ENCODE peak calls at places on chromosomes 11 and 22, in six cellular contexts. X is neuronal stem cell, W is H9, D is mesenchymal stem cell, I is H1, E is IMR-90. Y is an unnamed sample.

GRCh38 chr11:59802639-59803176 is 7.9 kb downstream of the MRPL16 start:
- DNase-seq in X (peak), W (no peak), D (peak), I (no peak), E (peak), Y (peak)

GRCh38 chr11:76841923-76842452 is 18.7 kb upstream of the ACER3 start:
- DNase-seq in X (no peak), W (no peak), D (no peak), I (no peak), E (no peak), Y (no peak)

GRCh38 chr22:25023879-25024278 is 71.4 kb downstream of the KIAA1671 start:
- DNase-seq in X (no peak), W (no peak), D (peak), I (no peak), E (no peak), Y (no peak)

GRCh38 chr22:30416403-30416802 is 9.2 kb upstream of the MTFP1 start:
- DNase-seq in X (no peak), W (no peak), D (no peak), I (no peak), E (peak), Y (no peak)

GRCh38 chr11:119228535-119229302 is 22.6 kb downstream of the CBL start:
- DNase-seq in X (no peak), W (no peak), D (no peak), I (no peak), E (no peak), Y (no peak)

GRCh38 chr11:68843052-68843561 is 1.4 kb upstream of the CPT1A start:
- DNase-seq in X (no peak), W (no peak), D (peak), I (no peak), E (peak), Y (no peak)

GRCh38 chr22:46942816-46943783 is 180.7 kb downstream of the TBC1D22A start:
- DNase-seq in X (no peak), W (no peak), D (no peak), I (no peak), E (no peak), Y (no peak)

GRCh38 chr11:6475936-6476335 is 2.2 kb upstream of the TRIM3 start:
- DNase-seq in X (no peak), W (peak), D (peak), I (no peak), E (no peak), Y (peak)

GRCh38 chr11:129023968-129024676 is 81.5 kb upstream of the TP53AIP1 start:
- DNase-seq in X (peak), W (peak), D (no peak), I (peak), E (peak), Y (peak)

GRCh38 chr22:21951931-21952465 is 650 bp downstream of the PPM1F start:
- DNase-seq in X (no peak), W (peak), D (peak), I (no peak), E (peak), Y (peak)

GRCh38 chr11:35031869-35032268 is 107.1 kb upstream of the CD44 start:
- DNase-seq in X (no peak), W (no peak), D (peak), I (no peak), E (peak), Y (peak)

GRCh38 chr11:103652013-103652412 is 384.4 kb upstream of the DDI1 start:
- DNase-seq in X (no peak), W (no peak), D (peak), I (no peak), E (peak), Y (no peak)

GRCh38 chr11:76803811-76804600 is 20.9 kb downstream of the TSKU start:
- DNase-seq in X (no peak), W (no peak), D (peak), I (no peak), E (peak), Y (no peak)

GRCh38 chr11:66477256-66478201 is 2.7 kb upstream of the DPP3 start:
- DNase-seq in X (no peak), W (no peak), D (no peak), I (no peak), E (no peak), Y (no peak)

GRCh38 chr22:35205956-35206355 is 51.3 kb upstream of the HMGXB4 start:
- DNase-seq in X (no peak), W (no peak), D (no peak), I (no peak), E (peak), Y (peak)

GRCh38 chr11:75946531-75947530 is 131.8 kb downstream of the UVRAG start:
- DNase-seq in X (no peak), W (peak), D (peak), I (no peak), E (peak), Y (peak)

GRCh38 chr11:116511684-116512083 is 261.1 kb downstream of the BUD13 start:
- DNase-seq in X (no peak), W (no peak), D (no peak), I (no peak), E (no peak), Y (no peak)
- H2BK15ac ChIP-seq in X (no peak), W (no peak), D (no peak), I (no peak), E (no peak), Y (no peak)

GRCh38 chr11:117589024-117589423 is 208.0 kb downstream of the DSCAML1 start:
- DNase-seq in X (no peak), W (no peak), D (no peak), I (no peak), E (no peak), Y (no peak)

GRCh38 chr11:117595440-117595839 is 201.6 kb downstream of the DSCAML1 start:
- DNase-seq in X (no peak), W (no peak), D (no peak), I (no peak), E (no peak), Y (peak)

GRCh38 chr11:117591316-117592039 is 205.5 kb downstream of the DSCAML1 start:
- DNase-seq in X (no peak), W (no peak), D (no peak), I (no peak), E (no peak), Y (no peak)

GRCh38 chr11:117597083-117597482 is 199.9 kb downstream of the DSCAML1 start:
- DNase-seq in X (peak), W (peak), D (peak), I (no peak), E (peak), Y (peak)

GRCh38 chr11:117593065-117593464 is 204.0 kb downstream of the DSCAML1 start:
- DNase-seq in X (no peak), W (no peak), D (no peak), I (no peak), E (no peak), Y (no peak)
- H2BK15ac ChIP-seq in X (no peak), W (no peak), D (no peak), I (no peak), E (no peak), Y (no peak)

GRCh38 chr22:28105988-28106387 is 186.9 kb upstream of the PITPNB start:
- DNase-seq in X (no peak), W (no peak), D (no peak), I (no peak), E (no peak), Y (no peak)

GRCh38 chr22:28103596-28103995 is 184.5 kb upstream of the PITPNB start:
- DNase-seq in X (no peak), W (no peak), D (no peak), I (no peak), E (no peak), Y (no peak)

GRCh38 chr22:28102413-28102812 is 183.4 kb upstream of the PITPNB start:
- DNase-seq in X (no peak), W (no peak), D (no peak), I (no peak), E (no peak), Y (no peak)

GRCh38 chr22:28106601-28107000 is 187.5 kb upstream of the PITPNB start:
- DNase-seq in X (no peak), W (no peak), D (no peak), I (no peak), E (no peak), Y (no peak)

GRCh38 chr22:28105396-28105795 is 186.3 kb upstream of the PITPNB start:
- DNase-seq in X (no peak), W (no peak), D (peak), I (no peak), E (no peak), Y (no peak)
- H2BK15ac ChIP-seq in X (no peak), W (no peak), D (no peak), I (no peak), E (no peak), Y (no peak)

GRCh38 chr22:49738006-49738405 is 89.7 kb downstream of the BRD1 start:
- DNase-seq in X (no peak), W (no peak), D (no peak), I (no peak), E (no peak), Y (no peak)

GRCh38 chr22:49739138-49739537 is 88.5 kb downstream of the BRD1 start:
- DNase-seq in X (no peak), W (no peak), D (no peak), I (no peak), E (no peak), Y (no peak)

GRCh38 chr22:49737101-49737551 is 90.5 kb downstream of the BRD1 start:
- DNase-seq in X (no peak), W (no peak), D (no peak), I (no peak), E (no peak), Y (no peak)

GRCh38 chr22:49740242-49740641 is 87.4 kb downstream of the BRD1 start:
- DNase-seq in X (no peak), W (no peak), D (no peak), I (no peak), E (no peak), Y (no peak)

DNA sequence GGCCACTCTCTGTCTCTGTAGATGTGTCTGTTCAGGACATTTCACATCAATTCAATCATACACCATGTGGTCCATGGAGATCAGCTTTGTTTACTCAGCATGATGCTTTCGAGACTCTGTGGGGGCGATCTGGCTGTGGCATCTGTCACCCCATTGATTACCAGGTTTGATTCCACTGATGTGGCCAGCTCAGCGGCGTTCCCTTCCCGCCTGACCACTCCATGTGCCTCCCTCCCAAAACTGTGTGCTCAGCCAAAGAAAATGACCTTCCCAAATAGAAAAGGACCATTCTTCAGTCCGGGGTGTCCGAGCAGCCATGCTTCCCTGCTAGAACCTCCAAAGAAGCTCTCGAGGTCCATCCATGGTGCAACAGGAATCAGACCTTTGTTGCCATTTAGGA is 89.1 kb downstream of the BRD1 start:
- DNase-seq in X (no peak), W (no peak), D (no peak), I (no peak), E (no peak), Y (no peak)
- H2BK15ac ChIP-seq in X (no peak), W (no peak), D (no peak), I (no peak), E (no peak), Y (no peak)

GRCh38 chr22:43232445-43232844 is 45.5 kb upstream of the TTLL12 start:
- DNase-seq in X (no peak), W (no peak), D (no peak), I (no peak), E (no peak), Y (no peak)
- H2BK15ac ChIP-seq in X (no peak), W (no peak), D (no peak), I (peak), E (no peak), Y (no peak)

GRCh38 chr11:4017129-4017528 is 77.5 kb upstream of the RRM1 start:
- DNase-seq in X (no peak), W (no peak), D (no peak), I (no peak), E (no peak), Y (no peak)

GRCh38 chr11:4022669-4023068 is 71.9 kb upstream of the RRM1 start:
- DNase-seq in X (no peak), W (no peak), D (no peak), I (no peak), E (no peak), Y (no peak)

GRCh38 chr11:4019891-4020290 is 74.7 kb upstream of the RRM1 start:
- DNase-seq in X (no peak), W (no peak), D (peak), I (no peak), E (peak), Y (no peak)

DNA sequence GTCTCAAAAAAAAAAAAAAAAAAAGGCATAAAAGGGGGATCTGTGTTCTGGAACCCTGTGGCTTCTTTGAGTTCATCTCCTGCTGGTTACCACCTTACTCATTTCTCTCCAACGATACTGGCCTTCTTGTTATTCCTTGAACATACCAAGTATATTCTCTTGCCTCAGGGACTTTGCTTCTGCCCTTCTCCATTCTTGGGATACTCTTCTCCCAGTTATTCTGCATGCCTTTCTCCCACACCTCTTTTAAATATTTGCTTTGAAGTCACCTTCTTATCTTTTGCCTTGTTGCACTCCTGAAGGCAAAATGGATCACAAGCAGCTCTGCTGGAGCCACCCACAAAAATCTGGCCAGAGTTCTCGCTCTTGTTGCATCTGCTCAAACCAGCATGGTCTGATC is 76.0 kb upstream of the RRM1 start:
- DNase-seq in X (no peak), W (no peak), D (no peak), I (no peak), E (no peak), Y (peak)
- H2BK15ac ChIP-seq in X (no peak), W (no peak), D (no peak), I (no peak), E (no peak), Y (no peak)

GRCh38 chr11:2569321-2569721 is 124.5 kb downstream of the KCNQ1 start:
- DNase-seq in X (no peak), W (no peak), D (no peak), I (no peak), E (no peak), Y (no peak)

GRCh38 chr11:2569731-2570210 is 125.0 kb downstream of the KCNQ1 start:
- DNase-seq in X (no peak), W (no peak), D (no peak), I (no peak), E (no peak), Y (no peak)

GRCh38 chr11:2571598-2572281 is 126.9 kb downstream of the KCNQ1 start:
- DNase-seq in X (no peak), W (no peak), D (no peak), I (no peak), E (no peak), Y (no peak)

GRCh38 chr11:2570841-2571597 is 126.2 kb downstream of the KCNQ1 start:
- DNase-seq in X (no peak), W (no peak), D (no peak), I (no peak), E (no peak), Y (no peak)

DNA sequence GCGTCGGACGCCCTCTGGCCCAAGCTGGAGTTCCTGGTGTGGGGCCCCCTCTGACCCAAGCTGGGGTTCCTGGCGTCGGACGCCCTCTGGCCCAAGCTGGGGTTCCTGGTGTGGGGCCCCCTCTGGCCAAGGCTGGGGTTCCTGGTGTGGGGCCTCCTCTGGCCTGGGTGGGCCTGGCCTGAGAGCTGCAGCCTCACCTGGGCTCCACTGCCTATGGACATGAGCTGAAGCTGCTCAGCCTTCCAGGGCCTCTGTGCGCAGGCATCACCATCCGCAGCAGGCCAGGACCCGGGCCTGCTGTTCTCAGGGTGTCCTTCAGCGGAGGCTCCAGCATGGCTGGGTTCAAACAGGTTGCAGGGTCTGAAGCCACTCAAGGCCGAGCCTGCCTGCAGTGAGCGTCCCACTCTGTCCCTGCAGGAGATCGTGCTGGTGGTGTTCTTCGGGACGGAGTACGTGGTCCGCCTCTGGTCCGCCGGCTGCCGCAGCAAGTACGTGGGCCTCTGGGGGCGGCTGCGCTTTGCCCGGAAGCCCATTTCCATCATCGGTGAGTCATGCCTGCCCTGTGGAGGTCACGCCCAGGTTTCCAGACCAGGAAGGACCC is 125.5 kb downstream of the KCNQ1 start:
- DNase-seq in X (no peak), W (no peak), D (no peak), I (no peak), E (no peak), Y (no peak)
- H2BK15ac ChIP-seq in X (peak), W (no peak), D (no peak), I (no peak), E (no peak), Y (no peak)

GRCh38 chr11:123653997-123654565 is 343 bp downstream of the SCN3B start:
- DNase-seq in X (peak), W (peak), D (peak), I (no peak), E (peak), Y (no peak)

GRCh38 chr11:123654566-123655081 is at the start of gene SCN3B:
- DNase-seq in X (peak), W (peak), D (peak), I (no peak), E (peak), Y (peak)

GRCh38 chr11:123659311-123659710 is 4.9 kb upstream of the SCN3B start:
- DNase-seq in X (no peak), W (no peak), D (no peak), I (no peak), E (no peak), Y (no peak)

GRCh38 chr11:123650901-123651300 is 3.5 kb downstream of the SCN3B start:
- DNase-seq in X (no peak), W (no peak), D (no peak), I (no peak), E (no peak), Y (no peak)

GRCh38 chr11:123653405-123653996 is 923 bp downstream of the SCN3B start:
- DNase-seq in X (no peak), W (no peak), D (no peak), I (no peak), E (no peak), Y (peak)
- H2BK15ac ChIP-seq in X (no peak), W (no peak), D (no peak), I (no peak), E (no peak), Y (no peak)

GRCh38 chr11:110883266-110883665 is 171.0 kb upstream of the ARHGAP20 start:
- DNase-seq in X (no peak), W (no peak), D (no peak), I (no peak), E (peak), Y (no peak)
- H2BK15ac ChIP-seq in X (no peak), W (no peak), D (no peak), I (no peak), E (no peak), Y (no peak)